ENCODE peak calls at places on chromosomes 4 and X, in eight cellular contexts. U is ascending aorta, J is adrenal gland, O is endothelial cell, Y is GM20000, C is HFF-Myc, R is mucosa of descending colon, D is AG09319. V is an unnamed sample.

GRCh38 chrX:36684053-36684452 is 324.1 kb upstream of the FAM47C start:
- DNase-seq in U (no peak), J (no peak), O (no peak), Y (no peak), C (no peak), R (no peak), D (no peak), V (no peak)

GRCh38 chr4:171599628-171600027 is 213.6 kb upstream of the GALNTL6 start:
- DNase-seq in U (no peak), J (no peak), O (no peak), Y (no peak), C (no peak), R (no peak), D (no peak), V (no peak)

GRCh38 chr4:143606470-143606869 is 93.0 kb downstream of the SMARCA5 start:
- DNase-seq in U (no peak), J (no peak), O (no peak), Y (no peak), C (no peak), R (no peak), D (no peak), V (no peak)

GRCh38 chr4:48680848-48681568 is 99.1 kb downstream of the FRYL start:
- DNase-seq in U (no peak), J (no peak), O (no peak), Y (no peak), C (no peak), R (no peak), D (no peak), V (no peak)

GRCh38 chr4:140993969-140994459 is 139.3 kb downstream of the RNF150 start:
- DNase-seq in U (no peak), J (no peak), O (no peak), Y (no peak), C (no peak), R (no peak), D (no peak), V (no peak)

GRCh38 chr4:476501-476900 is 22.5 kb downstream of the ZNF721 start:
- DNase-seq in U (no peak), J (no peak), O (no peak), Y (no peak), C (no peak), R (no peak), D (no peak), V (no peak)

GRCh38 chr4:53501561-53501960 is 89.7 kb downstream of the LNX1 start:
- DNase-seq in U (no peak), J (no peak), O (no peak), Y (no peak), C (no peak), R (no peak), D (no peak), V (no peak)

GRCh38 chr4:98838528-98838927 is 90.4 kb downstream of the EIF4E start:
- DNase-seq in U (no peak), J (peak), O (no peak), Y (no peak), C (no peak), R (no peak), D (no peak), V (no peak)

GRCh38 chr4:161256716-161257115 is 907.1 kb downstream of the FSTL5 start:
- DNase-seq in U (no peak), J (no peak), O (no peak), Y (no peak), C (no peak), R (no peak), D (no peak), V (no peak)

GRCh38 chr4:47221721-47222120 is 190.4 kb downstream of the GABRB1 start:
- DNase-seq in U (no peak), J (no peak), O (no peak), Y (no peak), C (no peak), R (no peak), D (no peak), V (no peak)

DNA sequence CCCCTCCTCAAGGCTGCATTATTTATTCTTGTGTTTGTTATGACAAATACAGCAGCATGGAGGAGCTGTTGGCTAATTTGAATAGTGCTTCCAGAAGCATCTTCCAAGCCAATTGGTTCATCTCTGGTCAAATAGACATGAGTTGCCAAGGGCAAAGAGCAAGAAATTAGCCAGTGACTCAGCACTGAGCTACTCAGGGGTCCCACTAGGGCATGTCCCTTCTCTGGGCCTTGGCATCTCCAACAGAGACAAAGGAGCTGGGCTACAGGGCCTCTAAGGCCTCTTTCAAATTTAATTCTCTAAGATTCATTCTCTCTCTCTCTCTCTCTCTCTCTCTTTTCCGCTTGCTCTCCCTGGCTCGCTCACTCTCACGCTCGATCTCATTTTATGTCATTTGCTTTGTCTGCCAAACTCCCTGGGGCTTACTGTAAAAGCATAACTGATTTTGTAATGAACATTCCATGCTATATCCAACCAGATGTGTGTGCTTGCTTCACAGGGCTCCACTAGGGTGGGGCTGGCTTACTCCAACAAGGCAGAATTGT is 86.7 kb upstream of the MAGEA4 start:
- DNase-seq in U (no peak), J (peak), O (no peak), Y (no peak), C (peak), R (no peak), D (peak), V (no peak)
- TF ChIP-seq CTCF in U (no peak), J (no peak), O (no peak), Y (no peak), C (peak), R (no peak), D (peak), V (no peak)

GRCh38 chrX:72001906-72002305 is 91.3 kb downstream of the NHSL2 start:
- DNase-seq in U (no peak), J (no peak), O (no peak), Y (no peak), C (no peak), R (no peak), D (no peak), V (no peak)

GRCh38 chrX:72002886-72003285 is 92.2 kb downstream of the NHSL2 start:
- DNase-seq in U (no peak), J (no peak), O (no peak), Y (no peak), C (no peak), R (no peak), D (no peak), V (no peak)

GRCh38 chrX:72006461-72006860 is 95.8 kb downstream of the NHSL2 start:
- DNase-seq in U (no peak), J (no peak), O (no peak), Y (no peak), C (no peak), R (no peak), D (no peak), V (no peak)

GRCh38 chrX:72005046-72005445 is 94.4 kb downstream of the NHSL2 start:
- DNase-seq in U (no peak), J (no peak), O (no peak), Y (no peak), C (no peak), R (no peak), D (no peak), V (no peak)

GRCh38 chrX:72003811-72004750 is 93.4 kb downstream of the NHSL2 start:
- DNase-seq in U (peak), J (no peak), O (peak), Y (no peak), C (peak), R (no peak), D (peak), V (no peak)
- TF ChIP-seq CTCF in U (no peak), J (no peak), O (peak), Y (no peak), C (peak), R (no peak), D (peak), V (no peak)

GRCh38 chr4:176376032-176376614 is 56.4 kb downstream of the SPCS3 start:
- DNase-seq in U (no peak), J (no peak), O (no peak), Y (peak), C (no peak), R (no peak), D (no peak), V (no peak)

GRCh38 chr4:176383273-176384077 is 63.7 kb downstream of the SPCS3 start:
- DNase-seq in U (no peak), J (no peak), O (no peak), Y (no peak), C (no peak), R (no peak), D (no peak), V (no peak)

GRCh38 chr4:176380352-176381157 is 60.8 kb downstream of the SPCS3 start:
- DNase-seq in U (no peak), J (no peak), O (no peak), Y (no peak), C (no peak), R (no peak), D (no peak), V (no peak)

DNA sequence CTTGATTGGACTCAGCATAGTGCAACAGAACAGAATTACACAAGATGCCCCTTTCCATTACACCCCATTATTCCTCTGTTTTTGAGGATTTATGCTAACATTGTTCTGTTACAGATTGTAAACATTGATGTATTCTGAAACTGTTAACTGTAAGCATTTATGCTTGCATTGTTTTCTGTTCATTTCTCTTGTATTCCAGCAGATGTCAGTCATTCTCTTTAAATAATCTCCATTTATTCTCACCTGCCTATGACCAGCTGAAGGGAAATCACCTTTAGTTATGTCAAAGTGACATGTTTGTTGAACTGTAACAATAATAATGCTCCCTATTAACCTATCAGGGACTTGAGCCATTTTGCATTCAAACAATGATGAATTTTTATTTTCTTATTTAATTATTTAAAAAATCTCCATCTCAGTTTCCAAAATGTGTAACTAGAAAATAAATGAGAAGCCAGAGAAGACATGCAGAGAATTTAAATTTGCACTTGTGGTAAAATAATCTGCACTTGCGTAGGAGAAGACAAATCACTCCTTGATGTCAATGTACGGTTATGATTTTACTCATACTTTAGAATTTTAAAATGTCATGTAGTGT is 58.0 kb downstream of the SPCS3 start:
- DNase-seq in U (no peak), J (no peak), O (no peak), Y (peak), C (no peak), R (no peak), D (no peak), V (peak)
- TF ChIP-seq CTCF in U (no peak), J (no peak), O (peak), Y (peak), C (peak), R (no peak), D (peak), V (peak)

GRCh38 chr4:1591107-1591506 is 93.0 kb downstream of the FAM53A start:
- DNase-seq in U (no peak), J (no peak), O (no peak), Y (no peak), C (no peak), R (no peak), D (no peak), V (no peak)

GRCh38 chr4:1593881-1594345 is 90.2 kb downstream of the FAM53A start:
- DNase-seq in U (no peak), J (no peak), O (no peak), Y (no peak), C (no peak), R (peak), D (no peak), V (no peak)

GRCh38 chr4:1593038-1593417 is 91.1 kb downstream of the FAM53A start:
- DNase-seq in U (no peak), J (no peak), O (no peak), Y (no peak), C (no peak), R (peak), D (no peak), V (no peak)

GRCh38 chr4:1593458-1593857 is 90.7 kb downstream of the FAM53A start:
- DNase-seq in U (no peak), J (no peak), O (no peak), Y (no peak), C (no peak), R (peak), D (no peak), V (no peak)

DNA sequence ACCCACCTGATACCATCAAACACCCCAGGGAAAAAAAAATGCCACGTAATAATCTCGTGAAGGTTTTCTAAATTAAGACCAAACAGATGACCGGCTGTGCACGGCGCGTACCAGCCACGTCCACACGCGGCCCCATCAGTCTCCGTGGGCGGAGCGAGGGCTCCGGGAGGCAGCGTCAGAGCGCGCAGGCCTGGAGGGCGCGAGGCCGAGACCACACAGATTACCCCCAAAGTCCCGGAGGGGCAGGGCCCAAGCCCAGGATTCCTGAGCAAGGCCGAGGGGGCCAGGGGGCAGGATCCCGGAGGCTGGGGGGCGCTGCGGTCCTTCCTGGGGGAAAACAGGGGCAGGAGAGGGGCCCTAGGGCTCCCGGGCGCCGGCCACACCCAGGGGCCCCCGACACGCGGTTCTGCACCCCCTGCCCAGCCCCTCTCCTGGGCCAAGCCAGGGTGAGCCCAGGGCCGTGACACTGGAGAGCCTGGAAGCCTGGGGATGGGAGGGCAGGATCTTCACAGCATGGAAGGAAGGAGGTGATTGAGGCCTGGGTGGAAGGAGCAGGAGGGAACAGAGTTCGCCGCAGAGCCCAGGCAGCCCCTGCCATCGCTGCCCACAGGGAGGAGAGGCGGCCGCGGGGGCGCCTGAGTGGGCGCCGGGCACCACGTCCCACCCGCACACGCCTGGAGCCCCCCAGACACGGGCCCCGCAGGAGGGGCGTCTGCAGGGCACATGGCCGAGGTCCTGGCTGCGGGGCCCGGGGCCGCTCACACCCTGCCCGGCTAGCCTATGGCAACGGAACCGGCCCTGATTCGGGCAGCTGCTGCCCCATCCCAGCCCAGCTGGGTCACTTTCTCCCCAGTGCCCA is 91.7 kb downstream of the FAM53A start:
- DNase-seq in U (no peak), J (no peak), O (no peak), Y (no peak), C (no peak), R (peak), D (no peak), V (no peak)
- TF ChIP-seq CTCF in U (no peak), J (no peak), O (no peak), Y (no peak), C (no peak), R (no peak), D (no peak), V (no peak)

GRCh38 chrX:23621621-23622265 is 45.5 kb upstream of the PRDX4 start:
- DNase-seq in U (no peak), J (no peak), O (no peak), Y (no peak), C (no peak), R (no peak), D (no peak), V (no peak)

GRCh38 chrX:23631136-23631535 is 36.2 kb upstream of the PRDX4 start:
- DNase-seq in U (no peak), J (no peak), O (no peak), Y (no peak), C (no peak), R (no peak), D (no peak), V (no peak)

GRCh38 chrX:23623797-23624196 is 43.5 kb upstream of the PRDX4 start:
- DNase-seq in U (no peak), J (no peak), O (no peak), Y (no peak), C (no peak), R (no peak), D (no peak), V (no peak)

GRCh38 chrX:23626651-23627050 is 40.6 kb upstream of the PRDX4 start:
- DNase-seq in U (no peak), J (no peak), O (no peak), Y (no peak), C (no peak), R (no peak), D (no peak), V (no peak)
- TF ChIP-seq CTCF in U (no peak), J (no peak), O (no peak), Y (peak), C (no peak), R (no peak), D (no peak), V (no peak)

GRCh38 chr4:113103556-113103955 is 54.1 kb downstream of the ANK2 start:
- DNase-seq in U (no peak), J (no peak), O (no peak), Y (no peak), C (no peak), R (no peak), D (no peak), V (no peak)

GRCh38 chr4:113106076-113106475 is 56.6 kb downstream of the ANK2 start:
- DNase-seq in U (no peak), J (no peak), O (no peak), Y (peak), C (peak), R (no peak), D (peak), V (peak)

DNA sequence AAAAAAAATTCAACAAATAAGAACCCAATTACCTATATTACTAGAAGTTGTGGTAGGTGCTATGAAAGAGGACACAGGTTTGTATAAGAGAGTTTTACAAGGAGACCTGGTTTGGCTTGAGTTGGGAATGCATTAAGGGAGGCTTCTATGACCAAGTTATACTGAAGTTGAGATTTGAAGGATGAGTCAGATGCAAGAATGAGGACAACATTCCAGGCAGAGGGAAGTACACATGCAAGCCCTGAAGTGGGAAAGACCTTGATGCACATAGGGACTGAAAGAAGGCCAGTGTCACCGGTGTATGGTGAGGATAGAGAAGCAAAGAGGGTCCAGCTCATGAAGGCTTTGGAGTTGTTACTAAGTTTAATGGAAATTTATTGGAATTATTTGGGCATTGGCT is 52.2 kb downstream of the ANK2 start:
- DNase-seq in U (no peak), J (no peak), O (no peak), Y (no peak), C (no peak), R (no peak), D (no peak), V (no peak)
- TF ChIP-seq CTCF in U (no peak), J (no peak), O (no peak), Y (no peak), C (no peak), R (no peak), D (no peak), V (no peak)

GRCh38 chr4:81352476-81352875 is 119.2 kb downstream of the RASGEF1B start:
- DNase-seq in U (no peak), J (no peak), O (no peak), Y (no peak), C (no peak), R (no peak), D (peak), V (no peak)

GRCh38 chr4:81355136-81355535 is 116.6 kb downstream of the RASGEF1B start:
- DNase-seq in U (no peak), J (no peak), O (no peak), Y (no peak), C (no peak), R (no peak), D (no peak), V (no peak)

GRCh38 chr4:81351653-81352455 is 119.9 kb downstream of the RASGEF1B start:
- DNase-seq in U (peak), J (peak), O (peak), Y (peak), C (peak), R (peak), D (peak), V (peak)

GRCh38 chr4:81358173-81358572 is 113.5 kb downstream of the RASGEF1B start:
- DNase-seq in U (no peak), J (no peak), O (no peak), Y (no peak), C (no peak), R (no peak), D (no peak), V (no peak)

DNA sequence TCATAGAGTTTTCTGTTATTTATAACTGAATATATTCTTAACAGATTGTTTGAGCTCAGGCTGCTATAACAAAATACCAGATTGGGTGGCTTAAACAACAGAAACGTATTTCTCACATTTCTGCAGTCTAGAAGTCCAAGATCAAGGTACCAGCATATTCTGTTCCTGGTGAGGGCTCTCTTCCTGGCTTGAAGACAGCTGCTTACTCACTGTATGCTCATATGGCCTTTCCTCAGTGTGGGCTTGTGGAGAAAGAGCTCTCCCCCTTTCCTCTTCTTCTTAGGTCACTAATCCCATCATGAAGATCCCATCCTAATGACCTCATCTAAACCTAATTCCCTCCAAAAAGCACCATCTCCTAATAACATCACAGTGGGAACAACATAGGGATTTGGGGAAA is 117.8 kb downstream of the RASGEF1B start:
- DNase-seq in U (no peak), J (no peak), O (no peak), Y (no peak), C (no peak), R (no peak), D (no peak), V (no peak)
- TF ChIP-seq CTCF in U (no peak), J (no peak), O (no peak), Y (no peak), C (no peak), R (no peak), D (no peak), V (no peak)